ENCODE peak calls at places on chromosome 20, in four cellular contexts. Y is Karpas-422; T is HFFc6; R is activated CD8-positive, alpha-beta memory T cell treated with anti-CD3 and anti-CD28 coated beads for 48 hours. A is an unnamed sample.

GRCh38 chr20:6162239-6162638 is 39.4 kb upstream of the FERMT1 start:
- DNase-seq in Y (no peak), T (no peak), R (no peak), A (peak)

GRCh38 chr20:61482425-61482887 is 230.4 kb downstream of the CDH4 start:
- DNase-seq in Y (no peak), T (no peak), R (no peak), A (no peak)

GRCh38 chr20:37524859-37525708 is 2.6 kb downstream of the BLCAP start:
- DNase-seq in Y (no peak), T (peak), R (no peak), A (no peak)

GRCh38 chr20:61888101-61888865 is 177.4 kb downstream of the TAF4 start:
- DNase-seq in Y (no peak), T (no peak), R (no peak), A (no peak)

GRCh38 chr20:9200620-9201019 is 131.7 kb downstream of the PLCB4 start:
- DNase-seq in Y (no peak), T (peak), R (no peak), A (no peak)

GRCh38 chr20:33680681-33681080 is 5.5 kb downstream of the E2F1 start:
- DNase-seq in Y (no peak), T (no peak), R (no peak), A (no peak)

GRCh38 chr20:33578510-33578909 is 83.6 kb upstream of the C20orf144 start:
- DNase-seq in Y (no peak), T (peak), R (no peak), A (peak)

GRCh38 chr20:17825949-17826843 is 126.4 kb downstream of the BANF2 start:
- DNase-seq in Y (no peak), T (no peak), R (peak), A (no peak)

GRCh38 chr20:21096321-21097043 is 9.7 kb downstream of the LINC00237 start:
- DNase-seq in Y (peak), T (peak), R (no peak), A (no peak)

GRCh38 chr20:34179636-34180360 is 61.4 kb upstream of the ASIP start:
- DNase-seq in Y (no peak), T (no peak), R (no peak), A (no peak)

GRCh38 chr20:17542481-17542880 is 11.3 kb upstream of the BFSP1 start:
- DNase-seq in Y (no peak), T (no peak), R (no peak), A (no peak)

GRCh38 chr20:13533946-13534345 is 104.8 kb downstream of the TASP1 start:
- DNase-seq in Y (no peak), T (no peak), R (no peak), A (no peak)

GRCh38 chr20:23820493-23820892 is 6.0 kb downstream of the CST2 start:
- DNase-seq in Y (no peak), T (no peak), R (no peak), A (no peak)

GRCh38 chr20:39534846-39535245 is 572.7 kb downstream of the DHX35 start:
- DNase-seq in Y (no peak), T (no peak), R (no peak), A (no peak)

GRCh38 chr20:43840382-43841070 is 74.1 kb upstream of the TOX2 start:
- DNase-seq in Y (peak), T (no peak), R (no peak), A (no peak)

GRCh38 chr20:18973499-18974173 is 160.1 kb downstream of the SCP2D1 start:
- DNase-seq in Y (no peak), T (no peak), R (no peak), A (peak)

GRCh38 chr20:17460119-17460518 is 71.1 kb downstream of the BFSP1 start:
- DNase-seq in Y (no peak), T (no peak), R (no peak), A (no peak)

GRCh38 chr20:6094038-6094437 is 28.8 kb downstream of the FERMT1 start:
- DNase-seq in Y (no peak), T (no peak), R (no peak), A (no peak)

GRCh38 chr20:62822788-62823651 is 6.2 kb downstream of the COL9A3 start:
- DNase-seq in Y (peak), T (no peak), R (no peak), A (no peak)

GRCh38 chr20:7579888-7580287 is 360.4 kb downstream of the HAO1 start:
- DNase-seq in Y (no peak), T (no peak), R (no peak), A (no peak)

GRCh38 chr20:33977535-33977934 is 16.2 kb upstream of the RALY start:
- DNase-seq in Y (no peak), T (no peak), R (no peak), A (no peak)

GRCh38 chr20:8457978-8458377 is 325.9 kb downstream of the PLCB1 start:
- DNase-seq in Y (peak), T (no peak), R (no peak), A (no peak)

GRCh38 chr20:8388707-8389106 is 256.6 kb downstream of the PLCB1 start:
- DNase-seq in Y (no peak), T (no peak), R (no peak), A (no peak)

GRCh38 chr20:9514461-9515210 is at the start of gene LAMP5:
- DNase-seq in Y (no peak), T (peak), R (no peak), A (no peak)

GRCh38 chr20:57759724-57760123 is 49.9 kb upstream of the PMEPA1 start:
- DNase-seq in Y (no peak), T (no peak), R (no peak), A (no peak)

GRCh38 chr20:41734506-41734945 is 116.3 kb upstream of the CHD6 start:
- DNase-seq in Y (peak), T (peak), R (no peak), A (no peak)

GRCh38 chr20:62219992-62220665 is at the start of gene HRH3:
- DNase-seq in Y (peak), T (no peak), R (peak), A (no peak)

GRCh38 chr20:4341804-4342560 is 326.6 kb upstream of the RNF24 start:
- DNase-seq in Y (no peak), T (peak), R (no peak), A (no peak)

GRCh38 chr20:48283470-48284110 is 498.3 kb upstream of the SULF2 start:
- DNase-seq in Y (peak), T (peak), R (no peak), A (peak)

GRCh38 chr20:6976535-6976934 is 209.0 kb downstream of the BMP2 start:
- DNase-seq in Y (no peak), T (no peak), R (no peak), A (no peak)

GRCh38 chr20:32560989-32561830 is 23.9 kb downstream of the NOL4L start:
- DNase-seq in Y (no peak), T (no peak), R (no peak), A (no peak)

GRCh38 chr20:38029453-38029852 is 3.8 kb downstream of the TTI1 start:
- DNase-seq in Y (no peak), T (no peak), R (no peak), A (no peak)

GRCh38 chr20:57747889-57748456 is 38.2 kb upstream of the PMEPA1 start:
- DNase-seq in Y (no peak), T (no peak), R (no peak), A (no peak)

GRCh38 chr20:53579581-53580375 is 13.9 kb downstream of the ZNF217 start:
- DNase-seq in Y (no peak), T (peak), R (no peak), A (no peak)

GRCh38 chr20:9301129-9302072 is 213.0 kb upstream of the LAMP5 start:
- DNase-seq in Y (no peak), T (peak), R (no peak), A (peak)

GRCh38 chr20:62216636-62217566 is 3.2 kb downstream of the HRH3 start:
- DNase-seq in Y (peak), T (no peak), R (no peak), A (no peak)

GRCh38 chr20:49928411-49929141 is 7.6 kb upstream of the RNF114 start:
- DNase-seq in Y (peak), T (peak), R (peak), A (peak)

GRCh38 chr20:50719328-50719727 is 12.1 kb upstream of the PARD6B start:
- DNase-seq in Y (no peak), T (no peak), R (no peak), A (no peak)